ENCODE peak calls at places on chromosomes 12 and 14, in four cellular contexts. A, G, Z and S are unnamed samples.

GRCh38 chr12:39692258-39692853 is 72.8 kb upstream of the ABCD2 start:
- DNase-seq in A (no peak), G (no peak), Z (no peak), S (no peak)

GRCh38 chr12:76274699-76275098 is 73.5 kb downstream of the BBS10 start:
- DNase-seq in A (no peak), Z (no peak), G (no peak), S (no peak)

GRCh38 chr12:19410211-19410610 is 29.1 kb upstream of the AEBP2 start:
- DNase-seq in Z (no peak), G (no peak), A (no peak), S (no peak)

GRCh38 chr12:107238276-107238675 is 144.9 kb upstream of the CRY1 start:
- DNase-seq in G (no peak), A (no peak), Z (no peak), S (no peak)

GRCh38 chr14:64706119-64706465 is 1.9 kb downstream of the PLEKHG3 start:
- DNase-seq in A (no peak), G (no peak), Z (no peak), S (no peak)

GRCh38 chr12:76240281-76240680 is 107.9 kb downstream of the BBS10 start:
- DNase-seq in A (no peak), G (peak; percentile 4), Z (no peak), S (no peak)

GRCh38 chr14:79842270-79842669 is 369.0 kb downstream of the DIO2 start:
- DNase-seq in G (no peak), A (no peak), Z (no peak), S (no peak)

GRCh38 chr12:55737581-55738112 is 5.3 kb upstream of the GDF11 start:
- DNase-seq in Z (no peak), A (no peak), G (no peak), S (no peak)

GRCh38 chr12:108635201-108635996 is 1.7 kb upstream of the SELPLG start:
- DNase-seq in A (peak; percentile 99), Z (no peak), G (no peak), S (no peak)

GRCh38 chr12:13275366-13275765 is 78.8 kb downstream of the EMP1 start:
- DNase-seq in G (no peak), A (no peak), Z (no peak), S (no peak)

GRCh38 chr12:85971800-85972199 is 97.7 kb downstream of the NTS start:
- DNase-seq in A (no peak), G (no peak), Z (no peak), S (no peak)

GRCh38 chr14:54094765-54095164 is 138.1 kb upstream of the BMP4 start:
- DNase-seq in G (no peak), A (no peak), Z (no peak), S (no peak)

GRCh38 chr12:20549115-20549719 is 145.9 kb upstream of the SLCO1C1 start:
- DNase-seq in G (no peak), Z (peak; percentile 4), A (no peak), S (peak; percentile 20)

GRCh38 chr14:44979740-44980346 is 17.9 kb downstream of the TOGARAM1 start:
- DNase-seq in A (no peak), Z (no peak), G (no peak), S (no peak)

GRCh38 chr12:54786081-54786480 is 68.2 kb upstream of the MUCL1 start:
- DNase-seq in Z (no peak), G (no peak), A (no peak), S (no peak)

GRCh38 chr12:69007166-69007857 is 74.3 kb upstream of the CPM start:
- DNase-seq in G (no peak), Z (no peak), A (no peak), S (no peak)

GRCh38 chr12:71683633-71684032 is 2.2 kb upstream of the TMEM19 start:
- DNase-seq in A (no peak), G (no peak), Z (no peak), S (no peak)

GRCh38 chr12:19440019-19440858 is 947 bp downstream of the AEBP2 start:
- DNase-seq in G (peak; percentile 80), A (no peak), Z (peak; percentile 30), S (peak; percentile 42)

GRCh38 chr12:39440101-39440500 is 2.8 kb downstream of the KIF21A start:
- DNase-seq in G (no peak), Z (no peak), A (no peak), S (no peak)

GRCh38 chr14:61103541-61104339 is 122.7 kb downstream of the SLC38A6 start:
- DNase-seq in Z (peak; percentile 78), A (no peak), G (peak; percentile 54), S (peak; percentile 33)

GRCh38 chr12:65681226-65681625 is 143.1 kb upstream of the HMGA2 start:
- DNase-seq in G (no peak), Z (no peak), A (no peak), S (no peak)

GRCh38 chr12:65684906-65685305 is 139.4 kb upstream of the HMGA2 start:
- DNase-seq in Z (no peak), G (no peak), A (no peak), S (no peak)

GRCh38 chr12:65689508-65689907 is 134.8 kb upstream of the HMGA2 start:
- DNase-seq in G (no peak), Z (no peak), A (no peak), S (no peak)

GRCh38 chr12:65682145-65682544 is 142.1 kb upstream of the HMGA2 start:
- DNase-seq in A (no peak), Z (no peak), G (no peak), S (no peak)

DNA sequence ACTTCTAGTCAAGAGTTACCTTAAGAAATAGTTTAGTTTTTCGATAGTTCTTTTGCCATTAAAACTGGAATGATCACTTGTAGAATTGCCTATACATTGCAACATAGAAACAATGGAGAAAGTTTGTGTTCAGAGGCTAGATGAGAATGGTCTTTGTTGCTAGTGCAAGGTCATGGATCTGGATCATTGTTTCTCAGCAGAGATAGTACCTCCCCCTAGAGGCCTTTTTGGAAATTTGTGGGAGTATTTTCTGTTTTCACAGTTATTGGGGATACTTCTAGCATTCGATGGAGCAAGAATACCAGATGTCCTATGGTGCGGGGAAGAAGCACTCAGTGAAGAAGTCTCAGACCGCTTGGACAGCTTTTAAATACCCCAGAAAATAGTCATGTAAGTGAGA is 138.8 kb upstream of the HMGA2 start:
- DNase-seq in A (no peak), G (no peak), Z (peak; percentile 24), S (peak; percentile 31)
- TF ChIP-seq SUZ12 in A (no peak), G (no peak), Z (no peak), S (no peak)

DNA sequence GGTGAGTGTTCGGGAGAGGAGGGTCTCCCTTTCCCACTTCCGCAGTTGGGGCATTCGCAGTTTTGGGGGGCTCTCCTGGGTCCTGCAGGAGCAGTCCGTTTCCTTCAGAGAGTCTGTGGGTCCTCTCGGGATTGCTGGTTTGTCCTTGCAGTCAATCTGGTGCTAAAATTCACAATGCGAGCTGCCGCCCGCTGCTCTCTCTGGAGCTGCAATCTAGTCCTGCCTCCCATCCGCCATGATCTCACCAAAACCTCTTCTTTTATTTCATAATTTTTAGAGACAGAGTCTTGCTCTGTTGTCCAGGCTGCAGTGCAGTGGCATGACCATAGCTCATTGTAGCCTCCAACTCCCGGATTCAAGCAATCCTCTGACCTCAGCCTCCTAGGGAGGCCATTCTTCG is 22.5 kb downstream of the RNFT2 start:
- DNase-seq in A (no peak), G (no peak), Z (no peak), S (no peak)
- TF ChIP-seq SP1 in A (no peak), G (no peak), Z (no peak), S (no peak)

DNA sequence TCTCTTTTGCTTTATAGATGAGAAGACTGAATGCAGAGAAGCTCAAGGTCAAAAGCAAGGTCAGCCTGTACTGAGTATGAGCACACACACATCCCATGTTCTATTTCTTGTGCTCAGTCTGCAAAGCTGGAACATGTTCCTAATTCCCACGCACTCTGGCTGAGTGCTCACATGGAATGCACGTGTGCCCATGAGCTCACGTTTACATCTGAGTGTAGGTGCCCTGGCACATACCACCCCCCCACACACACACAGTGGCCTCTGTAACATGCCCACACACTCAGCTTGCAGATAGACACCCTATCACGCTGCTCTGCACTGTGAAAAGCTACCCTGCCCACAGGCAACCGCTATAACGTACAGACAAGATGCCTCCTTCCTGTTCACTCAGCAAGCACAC is 700.1 kb downstream of the MED13L start:
- DNase-seq in A (no peak), Z (no peak), G (no peak), S (no peak)
- TF ChIP-seq SUZ12 in A (no peak), Z (no peak), G (no peak), S (no peak)

GRCh38 chr12:129964826-129965457 is 61.1 kb upstream of the TMEM132D start:
- DNase-seq in Z (no peak), A (no peak), G (no peak), S (no peak)
- TF ChIP-seq SP1 in Z (no peak), A (no peak), G (no peak), S (no peak)

GRCh38 chr12:70645494-70646317 is 8.5 kb upstream of the PTPRB start:
- DNase-seq in A (no peak), Z (peak; percentile 41), G (no peak), S (no peak)
- TF ChIP-seq SUZ12 in A (no peak), Z (no peak), G (no peak), S (no peak)

GRCh38 chr14:90815817-90816662 is at the start of gene TTC7B:
- DNase-seq in G (peak; percentile 77), Z (no peak), A (no peak), S (peak; percentile 88)
- TF ChIP-seq SP1 in G (no peak), Z (no peak), A (no peak), S (no peak)

GRCh38 chr14:69321601-69322330 is 61.8 kb downstream of the GALNT16 start:
- DNase-seq in G (no peak), A (no peak), Z (no peak), S (no peak)
- TF ChIP-seq SUZ12 in G (no peak), A (no peak), Z (no peak), S (no peak)

DNA sequence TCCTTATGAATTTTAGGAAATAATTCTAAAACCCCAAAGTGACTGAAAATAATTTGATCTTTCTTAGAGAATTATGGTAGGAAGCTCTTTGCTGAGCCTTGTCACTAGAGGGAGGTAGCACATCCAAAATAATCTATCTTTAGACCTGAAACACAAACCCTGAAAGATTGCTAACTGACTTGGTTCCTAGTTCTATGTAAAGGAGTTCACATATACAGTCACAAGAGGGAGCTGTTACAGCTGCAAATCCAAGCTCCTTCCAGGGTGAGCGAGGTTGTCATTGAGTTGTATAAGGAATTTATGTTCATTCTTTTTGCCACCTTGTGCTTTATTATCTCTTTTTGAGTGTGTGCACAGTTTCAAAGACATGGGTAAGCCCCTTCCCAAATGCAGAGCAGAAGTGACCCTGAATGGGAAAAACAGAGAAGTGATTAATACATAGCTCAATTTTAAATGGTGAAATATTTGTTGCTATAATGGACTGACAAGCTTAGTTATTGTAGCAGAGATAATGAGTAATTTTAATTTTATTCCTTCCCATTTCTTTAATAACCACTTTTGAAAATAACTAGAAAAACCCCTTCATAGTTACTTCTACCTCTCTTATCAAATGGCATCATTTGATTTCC is 387.9 kb downstream of the DAD1 start:
- DNase-seq in G (no peak), Z (peak; percentile 71), A (peak; percentile 3), S (peak; percentile 45)
- TF ChIP-seq SP1 in G (no peak), Z (no peak), A (no peak), S (no peak)

GRCh38 chr12:103841690-103842584 is 903 bp upstream of the NT5DC3 start:
- DNase-seq in G (peak; percentile 85), A (no peak), Z (peak; percentile 40), S (peak; percentile 30)
- TF ChIP-seq SUZ12 in G (no peak), A (no peak), Z (no peak), S (no peak)